ENCODE peak calls at places on chromosomes 6 and 20, in ten cellular contexts. One of them, this sample, is unnamed.

GRCh38 chr6:158507174-158507573 is 52.7 kb upstream of the TMEM181 start:
- DNase-seq in midbrain: no peak
- DNase-seq in HCT116: no peak
- DNase-seq in SHP77: no peak
- DNase-seq in heart left ventricle: no peak
- DNase-seq in H7: no peak
- DNase-seq in HEK293T: no peak
- DNase-seq in heart right ventricle: no peak
- DNase-seq in vagina: no peak
- DNase-seq in iris pigment epithelial cell: no peak
- DNase-seq in this sample: no peak

GRCh38 chr6:51568771-51569170 is 518.6 kb downstream of the PKHD1 start:
- DNase-seq in midbrain: no peak
- DNase-seq in HCT116: no peak
- DNase-seq in SHP77: no peak
- DNase-seq in heart left ventricle: no peak
- DNase-seq in H7: no peak
- DNase-seq in HEK293T: no peak
- DNase-seq in heart right ventricle: no peak
- DNase-seq in vagina: no peak
- DNase-seq in iris pigment epithelial cell: no peak
- DNase-seq in this sample: no peak

GRCh38 chr6:138945354-138945753 is 42.7 kb downstream of the REPS1 start:
- DNase-seq in midbrain: no peak
- DNase-seq in HCT116: no peak
- DNase-seq in SHP77: no peak
- DNase-seq in heart left ventricle: no peak
- DNase-seq in H7: peak
- DNase-seq in HEK293T: peak
- DNase-seq in heart right ventricle: no peak
- DNase-seq in vagina: no peak
- DNase-seq in iris pigment epithelial cell: no peak
- DNase-seq in this sample: no peak

GRCh38 chr6:146498309-146498708 is 45.3 kb upstream of the RAB32 start:
- DNase-seq in midbrain: no peak
- DNase-seq in HCT116: no peak
- DNase-seq in SHP77: no peak
- DNase-seq in heart left ventricle: no peak
- DNase-seq in H7: no peak
- DNase-seq in HEK293T: no peak
- DNase-seq in heart right ventricle: no peak
- DNase-seq in vagina: no peak
- DNase-seq in iris pigment epithelial cell: no peak
- DNase-seq in this sample: no peak

GRCh38 chr6:155791891-155792290 is 336.3 kb upstream of the NOX3 start:
- DNase-seq in midbrain: no peak
- DNase-seq in HCT116: no peak
- DNase-seq in SHP77: no peak
- DNase-seq in heart left ventricle: no peak
- DNase-seq in H7: no peak
- DNase-seq in HEK293T: no peak
- DNase-seq in heart right ventricle: no peak
- DNase-seq in vagina: no peak
- DNase-seq in iris pigment epithelial cell: no peak
- DNase-seq in this sample: no peak

GRCh38 chr6:19839788-19840187 is 2.6 kb downstream of the ID4 start:
- DNase-seq in midbrain: no peak
- DNase-seq in HCT116: no peak
- DNase-seq in SHP77: no peak
- DNase-seq in heart left ventricle: no peak
- DNase-seq in H7: no peak
- DNase-seq in HEK293T: no peak
- DNase-seq in heart right ventricle: no peak
- DNase-seq in vagina: no peak
- DNase-seq in iris pigment epithelial cell: no peak
- DNase-seq in this sample: no peak

GRCh38 chr20:5183731-5184474 is 57.1 kb downstream of the CDS2 start:
- DNase-seq in midbrain: no peak
- DNase-seq in HCT116: no peak
- DNase-seq in SHP77: no peak
- DNase-seq in heart left ventricle: no peak
- DNase-seq in H7: no peak
- DNase-seq in HEK293T: no peak
- DNase-seq in heart right ventricle: no peak
- DNase-seq in vagina: no peak
- DNase-seq in iris pigment epithelial cell: no peak
- DNase-seq in this sample: no peak

GRCh38 chr6:93057584-93057983 is 361.8 kb downstream of the EPHA7 start:
- DNase-seq in midbrain: no peak
- DNase-seq in HCT116: no peak
- DNase-seq in SHP77: no peak
- DNase-seq in heart left ventricle: no peak
- DNase-seq in H7: no peak
- DNase-seq in HEK293T: no peak
- DNase-seq in heart right ventricle: no peak
- DNase-seq in vagina: no peak
- DNase-seq in iris pigment epithelial cell: no peak
- DNase-seq in this sample: no peak

GRCh38 chr20:1341561-1342265 is 12.8 kb upstream of the SDCBP2 start:
- DNase-seq in midbrain: no peak
- DNase-seq in HCT116: no peak
- DNase-seq in SHP77: no peak
- DNase-seq in heart left ventricle: peak
- DNase-seq in H7: no peak
- DNase-seq in HEK293T: no peak
- DNase-seq in heart right ventricle: no peak
- DNase-seq in vagina: no peak
- DNase-seq in iris pigment epithelial cell: peak
- DNase-seq in this sample: peak

GRCh38 chr20:43563429-43563828 is 4.6 kb downstream of the SGK2 start:
- DNase-seq in midbrain: no peak
- DNase-seq in HCT116: no peak
- DNase-seq in SHP77: no peak
- DNase-seq in heart left ventricle: no peak
- DNase-seq in H7: no peak
- DNase-seq in HEK293T: no peak
- DNase-seq in heart right ventricle: no peak
- DNase-seq in vagina: no peak
- DNase-seq in iris pigment epithelial cell: peak
- DNase-seq in this sample: no peak

GRCh38 chr6:28218312-28219248 is 6.5 kb upstream of the ZSCAN9 start:
- DNase-seq in midbrain: peak
- DNase-seq in HCT116: no peak
- DNase-seq in SHP77: peak
- DNase-seq in heart left ventricle: peak
- DNase-seq in H7: peak
- DNase-seq in HEK293T: peak
- DNase-seq in heart right ventricle: peak
- DNase-seq in vagina: no peak
- DNase-seq in iris pigment epithelial cell: peak
- DNase-seq in this sample: peak

GRCh38 chr6:166862287-166862977 is 93.9 kb downstream of the RNASET2 start:
- DNase-seq in midbrain: peak
- DNase-seq in HCT116: no peak
- DNase-seq in SHP77: no peak
- DNase-seq in heart left ventricle: peak
- DNase-seq in H7: peak
- DNase-seq in HEK293T: peak
- DNase-seq in heart right ventricle: peak
- DNase-seq in vagina: no peak
- DNase-seq in iris pigment epithelial cell: no peak
- DNase-seq in this sample: no peak

GRCh38 chr6:1739680-1740079 is 130.0 kb downstream of the FOXC1 start:
- DNase-seq in midbrain: no peak
- DNase-seq in HCT116: no peak
- DNase-seq in SHP77: no peak
- DNase-seq in heart left ventricle: no peak
- DNase-seq in H7: no peak
- DNase-seq in HEK293T: no peak
- DNase-seq in heart right ventricle: no peak
- DNase-seq in vagina: no peak
- DNase-seq in iris pigment epithelial cell: no peak
- DNase-seq in this sample: no peak

GRCh38 chr20:16944753-16945152 is 196.6 kb downstream of the OTOR start:
- DNase-seq in midbrain: no peak
- DNase-seq in HCT116: no peak
- DNase-seq in SHP77: no peak
- DNase-seq in heart left ventricle: no peak
- DNase-seq in H7: no peak
- DNase-seq in HEK293T: no peak
- DNase-seq in heart right ventricle: no peak
- DNase-seq in vagina: no peak
- DNase-seq in iris pigment epithelial cell: peak
- DNase-seq in this sample: no peak

GRCh38 chr20:62953167-62953838 is 794 bp downstream of the SLC17A9 start:
- DNase-seq in midbrain: no peak
- DNase-seq in HCT116: no peak
- DNase-seq in SHP77: no peak
- DNase-seq in heart left ventricle: no peak
- DNase-seq in H7: peak
- DNase-seq in HEK293T: no peak
- DNase-seq in heart right ventricle: no peak
- DNase-seq in vagina: no peak
- DNase-seq in iris pigment epithelial cell: no peak
- DNase-seq in this sample: no peak

GRCh38 chr20:5085380-5085779 is 34.4 kb downstream of the PCNA start:
- DNase-seq in midbrain: no peak
- DNase-seq in HCT116: no peak
- DNase-seq in SHP77: no peak
- DNase-seq in heart left ventricle: no peak
- DNase-seq in H7: no peak
- DNase-seq in HEK293T: no peak
- DNase-seq in heart right ventricle: peak
- DNase-seq in vagina: no peak
- DNase-seq in iris pigment epithelial cell: no peak
- DNase-seq in this sample: no peak

GRCh38 chr20:32544893-32545840 is 40.0 kb downstream of the NOL4L start:
- DNase-seq in midbrain: no peak
- DNase-seq in HCT116: no peak
- DNase-seq in SHP77: no peak
- DNase-seq in heart left ventricle: no peak
- DNase-seq in H7: no peak
- DNase-seq in HEK293T: no peak
- DNase-seq in heart right ventricle: no peak
- DNase-seq in vagina: no peak
- DNase-seq in iris pigment epithelial cell: no peak
- DNase-seq in this sample: no peak

GRCh38 chr20:43824699-43825402 is 89.8 kb upstream of the TOX2 start:
- DNase-seq in midbrain: peak
- DNase-seq in HCT116: no peak
- DNase-seq in SHP77: no peak
- DNase-seq in heart left ventricle: no peak
- DNase-seq in H7: peak
- DNase-seq in HEK293T: no peak
- DNase-seq in heart right ventricle: peak
- DNase-seq in vagina: no peak
- DNase-seq in iris pigment epithelial cell: peak
- DNase-seq in this sample: peak

GRCh38 chr6:84764332-84765049 is at the start of gene TBX18:
- DNase-seq in midbrain: no peak
- DNase-seq in HCT116: peak
- DNase-seq in SHP77: peak
- DNase-seq in heart left ventricle: peak
- DNase-seq in H7: peak
- DNase-seq in HEK293T: peak
- DNase-seq in heart right ventricle: peak
- DNase-seq in vagina: no peak
- DNase-seq in iris pigment epithelial cell: peak
- DNase-seq in this sample: peak

GRCh38 chr6:136964368-136964767 is 42.3 kb downstream of the SLC35D3 start:
- DNase-seq in midbrain: no peak
- DNase-seq in HCT116: no peak
- DNase-seq in SHP77: no peak
- DNase-seq in heart left ventricle: no peak
- DNase-seq in H7: no peak
- DNase-seq in HEK293T: no peak
- DNase-seq in heart right ventricle: no peak
- DNase-seq in vagina: no peak
- DNase-seq in iris pigment epithelial cell: no peak
- DNase-seq in this sample: no peak

GRCh38 chr6:45538636-45539035 is 160.9 kb upstream of the SUPT3H start:
- DNase-seq in midbrain: no peak
- DNase-seq in HCT116: no peak
- DNase-seq in SHP77: no peak
- DNase-seq in heart left ventricle: peak
- DNase-seq in H7: no peak
- DNase-seq in HEK293T: no peak
- DNase-seq in heart right ventricle: peak
- DNase-seq in vagina: no peak
- DNase-seq in iris pigment epithelial cell: no peak
- DNase-seq in this sample: no peak

GRCh38 chr6:22470454-22471368 is 98.7 kb upstream of the HDGFL1 start:
- DNase-seq in midbrain: no peak
- DNase-seq in HCT116: no peak
- DNase-seq in SHP77: peak
- DNase-seq in heart left ventricle: peak
- DNase-seq in H7: no peak
- DNase-seq in HEK293T: peak
- DNase-seq in heart right ventricle: peak
- DNase-seq in vagina: no peak
- DNase-seq in iris pigment epithelial cell: peak
- DNase-seq in this sample: no peak

GRCh38 chr6:44699082-44699481 is 311.6 kb downstream of the CDC5L start:
- DNase-seq in midbrain: no peak
- DNase-seq in HCT116: no peak
- DNase-seq in SHP77: no peak
- DNase-seq in heart left ventricle: no peak
- DNase-seq in H7: no peak
- DNase-seq in HEK293T: no peak
- DNase-seq in heart right ventricle: no peak
- DNase-seq in vagina: no peak
- DNase-seq in iris pigment epithelial cell: no peak
- DNase-seq in this sample: no peak

GRCh38 chr6:138540468-138540867 is 41.2 kb upstream of the NHSL1 start:
- DNase-seq in midbrain: no peak
- DNase-seq in HCT116: no peak
- DNase-seq in SHP77: no peak
- DNase-seq in heart left ventricle: no peak
- DNase-seq in H7: no peak
- DNase-seq in HEK293T: no peak
- DNase-seq in heart right ventricle: peak
- DNase-seq in vagina: no peak
- DNase-seq in iris pigment epithelial cell: peak
- DNase-seq in this sample: no peak

GRCh38 chr6:154508573-154509375 is 1.7 kb downstream of the CNKSR3 start:
- DNase-seq in midbrain: no peak
- DNase-seq in HCT116: no peak
- DNase-seq in SHP77: peak
- DNase-seq in heart left ventricle: no peak
- DNase-seq in H7: no peak
- DNase-seq in HEK293T: no peak
- DNase-seq in heart right ventricle: no peak
- DNase-seq in vagina: no peak
- DNase-seq in iris pigment epithelial cell: no peak
- DNase-seq in this sample: no peak

GRCh38 chr6:35833534-35833933 is 28.4 kb downstream of the LHFPL5 start:
- DNase-seq in midbrain: no peak
- DNase-seq in HCT116: no peak
- DNase-seq in SHP77: no peak
- DNase-seq in heart left ventricle: no peak
- DNase-seq in H7: no peak
- DNase-seq in HEK293T: no peak
- DNase-seq in heart right ventricle: no peak
- DNase-seq in vagina: no peak
- DNase-seq in iris pigment epithelial cell: peak
- DNase-seq in this sample: no peak

GRCh38 chr6:166999845-167000253 is 652 bp downstream of the CEP43 start:
- DNase-seq in midbrain: no peak
- DNase-seq in HCT116: no peak
- DNase-seq in SHP77: no peak
- DNase-seq in heart left ventricle: no peak
- DNase-seq in H7: no peak
- DNase-seq in HEK293T: no peak
- DNase-seq in heart right ventricle: no peak
- DNase-seq in vagina: no peak
- DNase-seq in iris pigment epithelial cell: no peak
- DNase-seq in this sample: no peak

GRCh38 chr6:27977387-27977786 is 20.3 kb downstream of the OR2B6 start:
- DNase-seq in midbrain: no peak
- DNase-seq in HCT116: no peak
- DNase-seq in SHP77: no peak
- DNase-seq in heart left ventricle: no peak
- DNase-seq in H7: no peak
- DNase-seq in HEK293T: no peak
- DNase-seq in heart right ventricle: no peak
- DNase-seq in vagina: no peak
- DNase-seq in iris pigment epithelial cell: no peak
- DNase-seq in this sample: no peak

This sample was measured in right atrium auricular region.